ENCODE peak calls at places on chromosomes 1 and 21, in seven cellular contexts. V is aorta; H is CD4-positive, CD25-positive, alpha-beta regulatory T cell; E is HTR-8/SVneo; L is NCI-H2171; Q is activated B cell treated with CpG ODN at 0.5 μM for 24 hours; S is DMS79. I is an unnamed sample.

GRCh38 chr1:108644984-108645383 is 15.9 kb downstream of the HENMT1 start:
- DNase-seq in Q (no peak), E (no peak), L (no peak), V (no peak), H (peak), S (peak), I (no peak)

GRCh38 chr1:86370627-86371026 is 25.5 kb downstream of the ODF2L start:
- DNase-seq in L (no peak), S (no peak), V (no peak), Q (no peak), E (no peak), H (no peak), I (no peak)

GRCh38 chr1:156896490-156897033 is 3.0 kb downstream of the PEAR1 start:
- DNase-seq in V (peak), E (peak), H (no peak), S (no peak), L (no peak), Q (no peak), I (peak)

GRCh38 chr1:9849691-9850441 is 26.1 kb upstream of the CLSTN1 start:
- DNase-seq in L (peak), Q (peak), H (peak), V (no peak), S (peak), E (no peak), I (no peak)

GRCh38 chr1:78426398-78426797 is 64.4 kb upstream of the PTGFR start:
- DNase-seq in V (no peak), H (no peak), Q (no peak), L (no peak), S (no peak), E (no peak), I (no peak)

GRCh38 chr1:57578099-57578498 is 154.2 kb upstream of the DAB1 start:
- DNase-seq in S (no peak), V (no peak), Q (no peak), L (no peak), E (no peak), H (no peak), I (no peak)

GRCh38 chr1:89200668-89201488 is 2.1 kb upstream of the GBP4 start:
- DNase-seq in V (no peak), Q (no peak), S (no peak), E (no peak), L (no peak), H (peak), I (no peak)

GRCh38 chr1:184836934-184837698 is 82.5 kb upstream of the EDEM3 start:
- DNase-seq in S (no peak), L (no peak), V (no peak), Q (no peak), H (no peak), E (no peak), I (no peak)

GRCh38 chr21:16536661-16537359 is 807.0 kb downstream of the USP25 start:
- DNase-seq in E (no peak), H (no peak), L (no peak), Q (no peak), V (no peak), S (peak), I (no peak)

GRCh38 chr1:53754484-53755312 is 15.7 kb upstream of the GLIS1 start:
- DNase-seq in V (no peak), Q (no peak), E (peak), S (peak), H (peak), L (peak), I (peak)

GRCh38 chr21:43644609-43645008 is 14.7 kb downstream of the HSF2BP start:
- DNase-seq in S (no peak), V (peak), L (no peak), E (no peak), Q (no peak), H (no peak), I (peak)

GRCh38 chr1:30966690-30967369 is 58.3 kb upstream of the SDC3 start:
- DNase-seq in V (no peak), L (peak), H (no peak), E (peak), S (peak), Q (no peak), I (peak)

GRCh38 chr1:53372501-53372951 is 44.7 kb upstream of the LRP8 start:
- DNase-seq in V (peak), H (no peak), S (no peak), E (no peak), L (no peak), Q (no peak), I (no peak)

GRCh38 chr1:92274939-92275338 is 23.8 kb downstream of the GLMN start:
- DNase-seq in E (no peak), Q (no peak), H (no peak), S (no peak), L (no peak), V (no peak), I (peak)

GRCh38 chr1:54709547-54710292 is 5.9 kb upstream of the TTC4 start:
- DNase-seq in L (no peak), E (no peak), V (no peak), H (no peak), Q (no peak), S (no peak), I (no peak)

GRCh38 chr1:220877348-220878095 is 1.7 kb upstream of the HLX start:
- DNase-seq in Q (no peak), V (no peak), H (no peak), L (no peak), E (no peak), S (no peak), I (no peak)